ENCODE peak calls at places on chromosomes 3 and 15, in nine cellular contexts. N, E, Q, Y, B, R, K, D and P are unnamed samples.

GRCh38 chr3:192914873-192915272 is 2.8 kb downstream of the MB21D2 start:
- DNase-seq in N (no peak), E (no peak), Q (no peak), Y (no peak), B (no peak), R (no peak), K (no peak), D (no peak), P (peak; percentile 76)

GRCh38 chr15:58553365-58553918 is 121.7 kb downstream of the LIPC start:
- DNase-seq in N (no peak), E (no peak), Q (no peak), Y (no peak), B (peak; percentile 7), R (no peak), K (no peak), D (no peak), P (no peak)

GRCh38 chr15:70271422-70272088 is 173.8 kb upstream of the TLE3 start:
- DNase-seq in N (no peak), E (peak; percentile 95), Q (peak; percentile 97), Y (no peak), B (no peak), R (peak; percentile 50), K (no peak), D (no peak), P (no peak)

GRCh38 chr15:96307856-96308394 is 22.6 kb upstream of the NR2F2 start:
- DNase-seq in N (no peak), E (no peak), Q (no peak), Y (no peak), B (no peak), R (no peak), K (peak; percentile 76), D (no peak), P (no peak)

GRCh38 chr3:170622369-170623159 is 36.7 kb upstream of the SLC7A14 start:
- DNase-seq in N (no peak), E (peak; percentile 99), Q (peak; percentile 79), Y (no peak), B (no peak), R (no peak), K (peak; percentile 100), D (no peak), P (peak; percentile 97)

GRCh38 chr3:126473292-126474168 is 2.2 kb downstream of the ZXDC start:
- DNase-seq in N (no peak), E (no peak), Q (no peak), Y (no peak), B (no peak), R (no peak), K (no peak), D (no peak), P (peak; percentile 28)

GRCh38 chr3:165192610-165193192 is 3.5 kb downstream of the SLITRK3 start:
- DNase-seq in N (peak; percentile 29), E (no peak), Q (no peak), Y (no peak), B (no peak), R (peak; percentile 78), K (peak; percentile 23), D (no peak), P (peak; percentile 47)

GRCh38 chr15:74402873-74403589 is 30.7 kb downstream of the SEMA7A start:
- DNase-seq in N (no peak), E (no peak), Q (no peak), Y (peak; percentile 82), B (no peak), R (no peak), K (no peak), D (no peak), P (no peak)

GRCh38 chr15:99712415-99712814 is 20.8 kb downstream of the LYSMD4 start:
- DNase-seq in N (no peak), E (no peak), Q (no peak), Y (no peak), B (no peak), R (no peak), K (no peak), D (no peak), P (no peak)

GRCh38 chr3:126394179-126394976 is at the start of gene CFAP100:
- DNase-seq in N (no peak), E (peak; percentile 15), Q (peak; percentile 28), Y (no peak), B (peak; percentile 73), R (peak; percentile 95), K (peak; percentile 48), D (no peak), P (no peak)

GRCh38 chr3:101676765-101677435 is at the start of gene ZBTB11:
- DNase-seq in N (no peak), E (peak; percentile 100), Q (peak; percentile 100), Y (peak; percentile 99), B (peak; percentile 100), R (peak; percentile 99), K (peak; percentile 100), D (peak; percentile 97), P (no peak)